ENCODE peak calls at places on chromosomes 2 and 18, in five cellular contexts. P, R, Q, J and N are unnamed samples.
A peak's percentile ranks its signal among the peaks of the same experiment; 100 is the strongest.

GRCh38 chr2:95695613-95696012 is 103.8 kb downstream of the TRIM43 start:
- DNase-seq in P (no peak), R (no peak), Q (no peak), J (no peak), N (peak; percentile 86)

GRCh38 chr18:62249478-62250097 is 62.5 kb downstream of the RELCH start:
- DNase-seq in P (peak; percentile 78), R (peak; percentile 84), Q (peak; percentile 80), J (peak; percentile 91), N (peak; percentile 70)

GRCh38 chr2:36485521-36485920 is 112.4 kb downstream of the FEZ2 start:
- DNase-seq in P (no peak), R (no peak), Q (no peak), J (no peak), N (no peak)

GRCh38 chr2:124088621-124089020 is 63.5 kb downstream of the CNTNAP5 start:
- DNase-seq in P (no peak), R (no peak), Q (no peak), J (no peak), N (no peak)

GRCh38 chr18:35088931-35089330 is 47.7 kb downstream of the MAPRE2 start:
- DNase-seq in P (no peak), R (no peak), Q (no peak), J (no peak), N (no peak)

GRCh38 chr2:28544915-28545589 is 49.2 kb downstream of the PLB1 start:
- DNase-seq in P (peak; percentile 85), R (no peak), Q (peak; percentile 59), J (no peak), N (no peak)

GRCh38 chr2:150476213-150476740 is 11.2 kb downstream of the RND3 start:
- DNase-seq in P (no peak), R (no peak), Q (no peak), J (no peak), N (no peak)

GRCh38 chr2:62184499-62185045 is 11.3 kb upstream of the B3GNT2 start:
- DNase-seq in P (no peak), R (no peak), Q (no peak), J (no peak), N (no peak)

GRCh38 chr18:35478520-35479435 is 19.0 kb downstream of the INO80C start:
- DNase-seq in P (peak; percentile 97), R (peak; percentile 32), Q (peak; percentile 43), J (no peak), N (no peak)

GRCh38 chr18:36831139-36831538 is 2.2 kb downstream of the KIAA1328 start:
- DNase-seq in P (no peak), R (no peak), Q (no peak), J (no peak), N (no peak)

GRCh38 chr2:237591021-237591370 is 462 bp upstream of the RAB17 start:
- DNase-seq in P (peak; percentile 68), R (peak; percentile 76), Q (peak; percentile 75), J (peak; percentile 71), N (no peak)

GRCh38 chr2:241925821-241926441 is 56.4 kb downstream of the RTP5 start:
- DNase-seq in P (no peak), R (no peak), Q (no peak), J (no peak), N (no peak)

GRCh38 chr18:79918089-79919011 is 33.1 kb downstream of the SLC66A2 start:
- DNase-seq in P (no peak), R (no peak), Q (peak; percentile 5), J (no peak), N (peak; percentile 49)

GRCh38 chr2:235414422-235414821 is 79.4 kb upstream of the AGAP1 start:
- DNase-seq in P (no peak), R (peak; percentile 47), Q (no peak), J (no peak), N (no peak)

GRCh38 chr2:27959496-27959895 is 69.0 kb downstream of the BABAM2 start:
- DNase-seq in P (peak; percentile 69), R (peak; percentile 47), Q (peak; percentile 29), J (no peak), N (no peak)

GRCh38 chr2:54999182-54999581 is 51.1 kb downstream of the RTN4 start:
- DNase-seq in P (no peak), R (no peak), Q (no peak), J (no peak), N (no peak)

GRCh38 chr2:232293191-232293590 is 85.4 kb upstream of the ALPP start:
- DNase-seq in P (no peak), R (no peak), Q (no peak), J (peak; percentile 22), N (no peak)

GRCh38 chr18:79657342-79657996 is 22.1 kb upstream of the CTDP1 start:
- DNase-seq in P (no peak), R (no peak), Q (no peak), J (peak; percentile 72), N (no peak)

GRCh38 chr2:46569061-46569560 is 89.7 kb downstream of the TMEM247 start:
- DNase-seq in P (no peak), R (peak; percentile 52), Q (no peak), J (no peak), N (no peak)

GRCh38 chr2:84894131-84894586 is 11.3 kb upstream of the TMSB10 start:
- DNase-seq in P (no peak), R (no peak), Q (no peak), J (peak; percentile 62), N (no peak)

GRCh38 chr18:66722671-66723070 is 118.8 kb upstream of the CDH19 start:
- DNase-seq in P (no peak), R (no peak), Q (no peak), J (no peak), N (no peak)

GRCh38 chr2:74548285-74548918 is 5.3 kb downstream of the LOXL3 start:
- DNase-seq in P (no peak), R (no peak), Q (no peak), J (peak; percentile 51), N (no peak)

GRCh38 chr2:182616471-182617393 is 99.3 kb upstream of the DNAJC10 start:
- DNase-seq in P (peak; percentile 63), R (no peak), Q (no peak), J (no peak), N (no peak)

GRCh38 chr2:220000080-220000479 is 372.6 kb downstream of the SLC4A3 start:
- DNase-seq in P (no peak), R (no peak), Q (no peak), J (no peak), N (no peak)

GRCh38 chr2:130837811-130838565 is 1.3 kb downstream of the ARHGEF4 start:
- DNase-seq in P (no peak), R (no peak), Q (no peak), J (peak; percentile 20), N (no peak)

GRCh38 chr2:1625281-1626001 is 118.9 kb downstream of the PXDN start:
- DNase-seq in P (no peak), R (peak; percentile 75), Q (no peak), J (peak; percentile 97), N (no peak)

GRCh38 chr2:238169708-238170251 is 11.0 kb downstream of the ERFE start:
- DNase-seq in P (no peak), R (peak; percentile 40), Q (no peak), J (no peak), N (no peak)

GRCh38 chr2:191014653-191015020 is 666 bp upstream of the STAT1 start:
- DNase-seq in P (no peak), R (no peak), Q (no peak), J (no peak), N (no peak)

GRCh38 chr2:63588385-63589147 is at the start of the genes MDH1 and WDPCP:
- DNase-seq in P (peak; percentile 100), R (peak; percentile 95), Q (peak; percentile 95), J (peak; percentile 100), N (peak; percentile 96)

GRCh38 chr2:63590621-63591408 is 2.1 kb downstream of the MDH1 start:
- DNase-seq in P (peak; percentile 89), R (peak; percentile 49), Q (peak; percentile 29), J (no peak), N (no peak)

GRCh38 chr2:63591566-63592175 is 2.9 kb downstream of the MDH1 start:
- DNase-seq in P (peak; percentile 24), R (no peak), Q (no peak), J (no peak), N (no peak)

GRCh38 chr2:63589148-63589972 is 597 bp downstream of the MDH1 start:
- DNase-seq in P (peak; percentile 27), R (no peak), Q (no peak), J (peak; percentile 81), N (no peak)

GRCh38 chr2:63587814-63588384 is 378 bp downstream of the WDPCP start:
- DNase-seq in P (no peak), R (no peak), Q (no peak), J (peak; percentile 83), N (no peak)
- TF ChIP-seq POLR2AphosphoS5 in P (no peak), R (no peak), Q (no peak), J (no peak), N (no peak)

DNA sequence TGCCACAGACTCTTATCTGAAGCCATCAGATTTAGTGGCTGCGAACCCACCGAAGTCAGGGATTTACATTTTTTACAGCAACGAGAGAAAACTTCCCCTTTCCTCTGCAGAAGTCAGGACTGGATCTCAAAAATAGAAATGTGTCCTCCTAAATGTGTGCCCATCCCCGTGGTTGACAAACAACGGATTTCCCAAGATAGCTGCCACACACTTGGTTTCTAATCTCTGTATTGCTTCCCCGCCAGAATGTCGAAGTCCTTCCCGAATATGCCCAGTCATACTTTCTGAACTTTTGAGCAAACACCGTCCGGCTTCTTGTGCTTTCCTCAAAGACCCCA is 847 bp upstream of the ADAM23 start:
- DNase-seq in P (no peak), R (no peak), Q (no peak), J (no peak), N (no peak)
- H3K4me3 ChIP-seq in P (no peak overlapping the region), R (no peak overlapping the region), Q (peak overlapping the region; percentile 41), J (peak overlapping the region; percentile 96), N (peak overlapping the region; percentile 53)

DNA sequence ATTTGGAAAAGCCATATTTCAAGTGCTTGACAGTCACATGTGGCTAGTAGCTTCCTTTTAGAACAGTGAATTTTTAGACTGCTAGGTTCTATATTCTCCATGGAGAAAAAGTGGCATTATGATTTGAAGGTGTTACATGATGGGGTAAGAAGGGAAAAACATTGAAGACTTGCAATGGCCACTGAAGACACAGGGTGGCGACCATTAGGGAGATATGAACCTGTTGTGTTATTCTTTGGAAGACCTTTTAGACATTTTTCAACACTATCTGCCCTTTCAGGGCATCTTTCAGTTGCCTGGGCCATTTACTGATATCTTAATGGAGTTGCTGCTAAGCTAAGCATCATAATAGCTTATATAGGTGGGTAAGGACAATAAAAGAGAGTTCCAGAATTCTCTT is 1387.2 kb downstream of the SUCLG1 start:
- DNase-seq in P (no peak), R (no peak), Q (no peak), J (peak; percentile 28), N (no peak)
- TF ChIP-seq POLR2AphosphoS5 in P (no peak), R (no peak), Q (no peak), J (no peak), N (no peak)

DNA sequence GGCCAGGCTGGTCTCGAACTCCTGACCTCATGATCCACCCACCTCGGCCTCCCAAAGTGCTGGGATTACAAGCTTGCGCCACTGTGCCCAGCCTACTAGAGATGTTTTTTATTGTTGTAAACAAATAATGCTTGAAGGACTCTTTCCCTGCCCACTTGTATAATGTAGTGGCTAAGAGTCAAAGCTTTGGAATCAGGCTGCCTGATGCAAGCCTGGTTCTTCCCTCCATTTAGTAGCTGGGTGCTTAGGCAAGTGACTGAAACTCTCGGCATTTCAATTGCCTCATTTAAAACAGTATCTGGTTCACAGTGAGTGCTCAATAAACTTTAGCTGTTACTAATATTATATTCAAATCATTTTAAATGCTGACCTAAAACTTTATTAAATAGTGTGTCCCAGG is 264.0 kb upstream of the FBXO11 start:
- DNase-seq in P (no peak), R (no peak), Q (no peak), J (no peak), N (no peak)
- H3K4me3 ChIP-seq in P (no peak overlapping the region), R (no peak overlapping the region), Q (no peak overlapping the region), J (no peak overlapping the region), N (no peak overlapping the region)